ENCODE peak calls at places on chromosomes 3 and 15, in seven cellular contexts. T is esophagus squamous epithelium, W is choroid plexus epithelial cell, H is nephron progenitor cell, E is endothelial cell of umbilical vein, P is mucosa of descending colon, N is left ventricle myocardium inferior. V is an unnamed sample.

GRCh38 chr3:30521156-30521555 is 85.2 kb upstream of the TGFBR2 start:
- DNase-seq in T (no peak), W (no peak), H (no peak), E (no peak), P (no peak), N (no peak), V (no peak)

GRCh38 chr3:32105291-32106131 is 909 bp upstream of the GPD1L start:
- DNase-seq in T (no peak), W (peak), H (no peak), E (peak), P (peak), N (no peak), V (peak)

GRCh38 chr15:64743691-64744090 is 31.7 kb downstream of the RBPMS2 start:
- DNase-seq in T (no peak), W (no peak), H (no peak), E (no peak), P (no peak), N (no peak), V (no peak)

GRCh38 chr15:85782112-85782511 is 12.6 kb downstream of the KLHL25 start:
- DNase-seq in T (no peak), W (no peak), H (no peak), E (no peak), P (no peak), N (no peak), V (no peak)

GRCh38 chr3:82376883-82377282 is 615.4 kb upstream of the GBE1 start:
- DNase-seq in T (no peak), W (no peak), H (no peak), E (no peak), P (no peak), N (no peak), V (no peak)

GRCh38 chr3:33372218-33373081 is 67.8 kb downstream of the UBP1 start:
- DNase-seq in T (no peak), W (peak), H (peak), E (peak), P (peak), N (no peak), V (peak)

GRCh38 chr3:142027713-142028112 is 121.6 kb downstream of the TFDP2 start:
- DNase-seq in T (no peak), W (peak), H (peak), E (peak), P (peak), N (no peak), V (peak)

GRCh38 chr3:53577486-53577885 is 83.1 kb downstream of the CACNA1D start:
- DNase-seq in T (no peak), W (no peak), H (no peak), E (no peak), P (no peak), N (no peak), V (no peak)

GRCh38 chr15:64624242-64624641 is 151.1 kb downstream of the RBPMS2 start:
- DNase-seq in T (no peak), W (no peak), H (no peak), E (no peak), P (no peak), N (no peak), V (no peak)

GRCh38 chr3:183211390-183211789 is 41.7 kb upstream of the B3GNT5 start:
- DNase-seq in T (no peak), W (no peak), H (no peak), E (no peak), P (no peak), N (peak), V (no peak)

GRCh38 chr3:62201438-62202035 is 171.8 kb downstream of the FEZF2 start:
- DNase-seq in T (no peak), W (peak), H (no peak), E (peak), P (peak), N (no peak), V (no peak)

GRCh38 chr3:55203486-55204010 is 275.7 kb upstream of the LRTM1 start:
- DNase-seq in T (no peak), W (no peak), H (no peak), E (no peak), P (no peak), N (no peak), V (no peak)

GRCh38 chr15:92822216-92823144 is 77.6 kb upstream of the CHD2 start:
- DNase-seq in T (no peak), W (no peak), H (no peak), E (no peak), P (no peak), N (no peak), V (no peak)

GRCh38 chr3:191329654-191330308 is 545 bp downstream of the UTS2B start:
- DNase-seq in T (no peak), W (peak), H (peak), E (peak), P (peak), N (peak), V (peak)

GRCh38 chr3:143952569-143953069 is 19.0 kb upstream of the DIPK2A start:
- DNase-seq in T (no peak), W (no peak), H (no peak), E (no peak), P (no peak), N (no peak), V (no peak)
- TF ChIP-seq CTCF in T (no peak), W (peak), H (no peak), E (no peak), P (no peak), N (no peak), V (no peak)

GRCh38 chr3:73508330-73508954 is 116.3 kb downstream of the PDZRN3 start:
- DNase-seq in T (no peak), W (peak), H (peak), E (peak), P (peak), N (no peak), V (peak)
- TF ChIP-seq CTCF in T (peak), W (peak), H (peak), E (peak), P (peak), N (peak), V (peak)

DNA sequence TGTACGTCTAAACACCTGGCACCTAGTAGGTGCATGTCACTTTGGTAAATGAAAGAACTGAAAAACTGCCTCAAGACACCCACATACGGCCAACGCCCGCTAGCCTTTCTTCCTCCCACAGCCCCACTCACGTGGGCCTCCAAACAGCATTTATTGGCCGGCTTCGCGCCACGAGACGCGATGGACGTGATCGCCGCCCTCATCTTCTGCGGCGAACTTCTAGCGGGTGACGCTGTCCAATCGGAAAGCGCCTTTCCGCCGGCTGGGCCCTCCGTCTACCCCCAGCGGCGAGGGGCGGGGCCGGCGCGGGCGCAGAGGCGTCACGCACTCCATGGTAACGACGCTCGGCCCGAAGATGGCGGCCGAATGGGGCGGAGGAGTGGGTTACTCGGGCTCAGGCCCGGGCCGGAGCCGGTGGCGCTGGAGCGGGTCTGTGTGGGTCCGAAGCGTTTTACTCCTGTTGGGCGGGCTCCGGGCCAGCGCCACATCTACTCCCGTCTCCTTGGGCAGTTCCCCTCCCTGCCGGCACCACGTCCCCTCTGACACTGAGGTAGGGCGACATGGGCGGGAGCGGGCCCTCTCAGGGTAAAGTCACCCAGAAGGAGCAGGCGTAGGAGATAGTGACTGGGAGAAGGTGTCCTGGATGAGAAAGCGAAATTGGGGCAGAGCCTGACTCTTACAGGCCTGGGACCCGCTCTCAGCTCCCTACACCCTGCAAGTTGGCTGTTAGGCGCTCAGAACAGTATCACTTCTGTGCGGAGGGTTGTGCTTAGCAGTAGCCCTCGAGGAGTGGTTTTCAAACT is at the start of gene LMLN:
- DNase-seq in T (peak), W (peak), H (peak), E (peak), P (peak), N (peak), V (peak)
- TF ChIP-seq CTCF in T (no peak), W (no peak), H (no peak), E (no peak), P (no peak), N (no peak), V (no peak)

DNA sequence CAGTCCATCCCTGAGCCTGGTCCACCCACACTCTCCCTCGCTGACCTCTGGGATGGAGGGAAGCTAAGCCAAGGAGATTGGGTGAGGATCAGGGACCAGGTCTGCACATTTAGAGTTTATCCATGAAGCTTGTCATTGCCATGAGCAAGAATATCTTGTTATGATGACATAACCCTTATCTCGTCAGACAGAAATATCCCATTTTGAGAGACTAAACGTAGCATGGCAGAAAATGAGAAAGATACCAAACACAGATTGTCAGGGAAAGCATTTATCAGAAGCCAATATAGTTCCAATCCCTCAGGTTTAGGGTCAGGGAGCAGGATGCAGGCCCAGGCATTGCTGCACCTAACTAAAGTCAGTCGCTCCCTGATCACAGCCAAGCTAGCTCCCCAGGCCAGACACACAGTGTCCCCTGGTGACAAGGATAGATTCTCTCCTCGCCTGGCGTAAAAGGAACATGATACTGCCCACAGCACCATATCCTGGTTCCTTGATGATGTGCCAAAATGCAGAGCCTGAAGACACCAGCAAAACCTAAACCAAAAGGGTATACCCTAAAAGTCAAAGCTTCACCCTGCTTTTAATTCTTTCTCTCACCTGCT is 66.9 kb downstream of the DCLK3 start:
- DNase-seq in T (no peak), W (peak), H (peak), E (no peak), P (no peak), N (no peak), V (no peak)
- TF ChIP-seq CTCF in T (no peak), W (peak), H (no peak), E (no peak), P (no peak), N (no peak), V (no peak)

DNA sequence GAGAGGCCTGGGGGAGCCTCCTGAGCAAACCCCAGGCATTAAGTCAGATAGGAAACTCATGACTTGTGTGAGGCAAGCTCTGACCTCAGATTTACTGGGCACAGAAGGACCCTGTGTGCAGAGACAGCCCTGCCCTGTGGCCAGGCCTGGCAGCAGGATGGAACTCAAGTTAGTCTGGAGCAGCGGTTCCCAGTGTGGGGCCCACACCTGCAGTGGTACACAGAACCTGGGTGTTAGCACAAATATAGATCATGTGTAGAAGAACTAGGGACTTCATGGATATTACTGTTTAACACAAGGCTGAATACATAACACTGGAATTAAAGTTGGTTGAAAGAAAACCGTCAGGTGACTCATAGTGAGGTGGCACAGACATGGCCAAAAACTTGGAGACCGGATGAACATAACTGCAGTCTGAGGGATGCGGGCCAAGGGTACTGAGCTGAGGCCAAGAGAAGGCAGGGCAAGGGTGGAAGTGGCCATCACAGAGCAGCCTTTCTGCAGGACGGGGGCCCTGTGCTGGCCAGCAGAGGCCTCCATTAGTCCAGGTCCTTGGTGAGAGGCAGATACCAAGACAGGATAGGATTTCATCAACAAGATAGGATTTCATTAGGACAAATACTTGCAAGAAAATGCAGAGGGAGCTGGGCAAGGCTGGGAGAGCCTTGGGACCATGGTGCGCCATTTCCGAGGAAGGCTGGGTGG is 40.9 kb downstream of the IRAK2 start:
- DNase-seq in T (no peak), W (peak), H (no peak), E (peak), P (no peak), N (no peak), V (no peak)
- TF ChIP-seq CTCF in T (no peak), W (peak), H (no peak), E (no peak), P (no peak), N (no peak), V (no peak)

GRCh38 chr3:128786434-128787020 is 60.5 kb downstream of the RAB7A start:
- DNase-seq in T (no peak), W (no peak), H (no peak), E (peak), P (no peak), N (no peak), V (no peak)

GRCh38 chr3:128788268-128788869 is 62.4 kb downstream of the RAB7A start:
- DNase-seq in T (no peak), W (no peak), H (no peak), E (no peak), P (no peak), N (no peak), V (peak)

GRCh38 chr3:128784843-128785242 is 58.9 kb downstream of the RAB7A start:
- DNase-seq in T (no peak), W (no peak), H (no peak), E (no peak), P (no peak), N (no peak), V (no peak)

GRCh38 chr3:128784228-128784627 is 58.2 kb downstream of the RAB7A start:
- DNase-seq in T (no peak), W (peak), H (peak), E (peak), P (no peak), N (peak), V (peak)

DNA sequence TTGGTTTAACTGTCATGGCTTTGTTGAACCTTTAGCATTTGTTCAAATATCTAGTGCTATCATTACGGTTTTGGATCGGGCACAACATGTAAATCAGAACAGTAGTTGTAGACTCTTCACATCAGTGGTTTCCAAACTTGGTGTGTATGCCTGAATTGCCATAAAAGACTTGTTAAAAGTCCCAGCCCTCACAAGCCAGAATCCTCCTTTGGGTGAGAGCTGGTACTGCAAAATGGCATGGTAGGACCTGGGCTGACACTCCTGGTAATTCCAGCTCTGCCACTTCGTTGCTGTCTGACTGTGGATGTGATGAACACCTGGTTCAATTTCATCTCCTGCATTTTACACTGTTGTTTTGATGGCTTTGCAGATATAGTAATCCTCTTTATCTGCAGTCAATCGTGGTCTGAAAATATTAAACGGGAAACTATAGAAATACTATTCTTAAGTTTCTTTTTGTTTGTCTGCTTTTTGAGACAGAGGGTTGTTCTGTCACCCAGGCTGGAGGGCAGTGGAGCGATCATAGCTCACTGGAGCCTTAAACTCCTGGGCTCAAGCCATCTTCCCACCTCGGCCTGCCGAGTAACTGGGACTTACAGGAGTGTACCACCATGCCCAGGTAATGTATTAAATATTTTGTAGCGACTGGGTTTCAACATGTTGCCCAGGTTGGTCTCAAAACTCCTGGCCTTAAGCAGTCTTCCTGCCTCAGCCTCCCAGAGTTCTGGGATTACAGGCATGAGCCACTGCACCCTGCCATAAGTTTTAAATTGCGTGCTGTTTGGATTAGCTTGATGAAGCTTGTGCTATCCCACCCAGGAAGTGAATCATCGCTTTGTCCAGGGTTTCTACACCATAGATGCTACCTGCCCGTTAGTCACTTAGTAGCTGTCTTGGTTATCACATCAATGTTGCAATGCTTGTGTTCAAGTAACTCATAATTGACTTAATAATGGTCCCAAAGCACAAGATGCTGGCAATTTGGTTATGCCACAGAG is 61.6 kb downstream of the RAB7A start:
- DNase-seq in T (no peak), W (peak), H (peak), E (no peak), P (peak), N (no peak), V (peak)
- TF ChIP-seq CTCF in T (peak), W (peak), H (peak), E (peak), P (no peak), N (peak), V (peak)

GRCh38 chr3:51269466-51269865 is 115.6 kb upstream of the MANF start:
- DNase-seq in T (no peak), W (peak), H (no peak), E (no peak), P (no peak), N (no peak), V (no peak)
- TF ChIP-seq CTCF in T (no peak), W (peak), H (no peak), E (no peak), P (no peak), N (no peak), V (no peak)

GRCh38 chr3:144942501-144943197 is 971.0 kb downstream of the DIPK2A start:
- DNase-seq in T (no peak), W (peak), H (no peak), E (peak), P (no peak), N (no peak), V (no peak)

GRCh38 chr3:144942093-144942492 is 970.5 kb downstream of the DIPK2A start:
- DNase-seq in T (no peak), W (peak), H (no peak), E (no peak), P (no peak), N (no peak), V (no peak)

GRCh38 chr3:144948711-144949110 is 977.1 kb downstream of the DIPK2A start:
- DNase-seq in T (no peak), W (no peak), H (no peak), E (no peak), P (no peak), N (no peak), V (no peak)

DNA sequence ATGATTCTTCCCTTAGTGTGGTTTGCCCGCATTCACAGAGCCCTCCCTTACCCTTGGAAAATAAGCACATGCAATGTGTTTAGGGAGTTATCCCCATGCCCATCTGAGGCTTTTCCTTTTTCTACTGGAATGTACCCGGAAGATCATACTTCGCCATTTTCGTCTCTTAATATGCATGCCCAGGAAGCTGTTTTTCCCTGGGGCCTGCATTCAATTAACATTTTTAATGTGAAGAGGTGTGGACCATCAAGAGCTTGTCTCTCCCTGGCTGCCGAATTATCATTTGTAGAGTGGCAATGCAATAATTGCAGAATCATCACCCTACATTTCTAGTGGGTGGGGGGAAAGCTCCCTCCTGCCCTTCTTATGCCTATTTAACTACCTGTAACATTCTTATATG is 976.3 kb downstream of the DIPK2A start:
- DNase-seq in T (no peak), W (no peak), H (no peak), E (no peak), P (no peak), N (no peak), V (no peak)
- TF ChIP-seq CTCF in T (no peak), W (no peak), H (no peak), E (no peak), P (no peak), N (no peak), V (no peak)

GRCh38 chr3:188365184-188365583 is 211.2 kb downstream of the LPP start:
- DNase-seq in T (no peak), W (no peak), H (no peak), E (peak), P (no peak), N (no peak), V (no peak)

GRCh38 chr3:188361888-188362287 is 207.9 kb downstream of the LPP start:
- DNase-seq in T (no peak), W (no peak), H (no peak), E (no peak), P (no peak), N (no peak), V (peak)

GRCh38 chr3:188358787-188359493 is 205.0 kb downstream of the LPP start:
- DNase-seq in T (no peak), W (no peak), H (no peak), E (no peak), P (no peak), N (no peak), V (peak)

GRCh38 chr3:188360364-188360881 is 206.5 kb downstream of the LPP start:
- DNase-seq in T (no peak), W (no peak), H (no peak), E (no peak), P (no peak), N (no peak), V (no peak)

GRCh38 chr3:188362405-188362831 is 208.5 kb downstream of the LPP start:
- DNase-seq in T (no peak), W (peak), H (no peak), E (peak), P (no peak), N (no peak), V (peak)
- TF ChIP-seq CTCF in T (peak), W (peak), H (no peak), E (no peak), P (no peak), N (no peak), V (no peak)

V was measured in activated CD8-positive, alpha-beta T cell treated with anti-CD3 and anti-CD28 coated beads for 36 hours.